ENCODE peak calls at places on chromosomes 3 and 15, in eight cellular contexts. I is endodermal cell, O is thoracic aorta, Y is gastrocnemius medialis, G is RWPE1, V is psoas muscle, T is astrocyte, C is GM23338. X is an unnamed sample.

GRCh38 chr15:84799511-84800187 is 17.5 kb upstream of the ALPK3 start:
- DNase-seq in I (no peak), O (no peak), Y (no peak), G (no peak), V (no peak), T (no peak), C (no peak), X (no peak)

GRCh38 chr15:63189955-63190691 is 717 bp downstream of the RAB8B start:
- DNase-seq in I (peak; percentile 56), O (no peak), Y (no peak), G (no peak), V (no peak), T (no peak), C (no peak), X (no peak)

GRCh38 chr3:78101363-78101762 is 1061.5 kb downstream of the ROBO2 start:
- DNase-seq in I (no peak), O (no peak), Y (no peak), G (no peak), V (no peak), T (peak; percentile 96), C (no peak), X (no peak)

GRCh38 chr15:98823012-98823458 is 174.7 kb downstream of the IGF1R start:
- DNase-seq in I (peak; percentile 89), O (no peak), Y (no peak), G (no peak), V (no peak), T (peak; percentile 90), C (peak; percentile 90), X (no peak)

GRCh38 chr15:74352393-74352910 is 15.0 kb downstream of the CYP11A1 start:
- DNase-seq in I (no peak), O (no peak), Y (no peak), G (no peak), V (no peak), T (no peak), C (peak; percentile 39), X (no peak)

GRCh38 chr15:63169796-63170195 is 12.5 kb upstream of the RPS27L start:
- DNase-seq in I (no peak), O (no peak), Y (peak; percentile 86), G (no peak), V (peak; percentile 27), T (no peak), C (no peak), X (no peak)

GRCh38 chr3:150497956-150498355 is 48.3 kb downstream of the SERP1 start:
- DNase-seq in I (no peak), O (no peak), Y (no peak), G (peak; percentile 36), V (no peak), T (peak; percentile 59), C (no peak), X (no peak)

GRCh38 chr3:39344746-39345344 is 15.3 kb downstream of the CCR8 start:
- DNase-seq in I (no peak), O (no peak), Y (no peak), G (no peak), V (no peak), T (no peak), C (no peak), X (no peak)

GRCh38 chr3:37992271-37993066 is 1.9 kb downstream of the VILL start:
- DNase-seq in I (peak; percentile 72), O (no peak), Y (peak; percentile 8), G (no peak), V (no peak), T (no peak), C (no peak), X (no peak)

GRCh38 chr15:99925661-99926461 is 192.6 kb upstream of the LYSMD4 start:
- DNase-seq in I (peak; percentile 82), O (no peak), Y (peak; percentile 25), G (peak; percentile 67), V (peak; percentile 65), T (peak; percentile 4), C (peak; percentile 65), X (peak; percentile 25)

GRCh38 chr3:62211675-62212429 is 161.5 kb downstream of the FEZF2 start:
- DNase-seq in I (no peak), O (no peak), Y (no peak), G (peak; percentile 2), V (no peak), T (no peak), C (peak; percentile 63), X (no peak)

GRCh38 chr3:3578723-3579122 is 220.5 kb upstream of the LRRN1 start:
- DNase-seq in I (no peak), O (no peak), Y (no peak), G (no peak), V (no peak), T (peak; percentile 10), C (no peak), X (no peak)

GRCh38 chr3:56782900-56783299 is 18.8 kb downstream of the ARHGEF3 start:
- DNase-seq in I (no peak), O (no peak), Y (no peak), G (no peak), V (no peak), T (no peak), C (no peak), X (no peak)

GRCh38 chr3:14125193-14126016 is 553 bp downstream of the TMEM43 start:
- DNase-seq in I (peak; percentile 88), O (no peak), Y (no peak), G (peak; percentile 82), V (peak; percentile 81), T (peak; percentile 91), C (peak; percentile 78), X (no peak)

GRCh38 chr3:104745313-104745712 is 621.4 kb upstream of the ALCAM start:
- DNase-seq in I (no peak), O (no peak), Y (no peak), G (no peak), V (no peak), T (no peak), C (no peak), X (no peak)

GRCh38 chr3:170471149-170471548 is 52.5 kb downstream of the CLDN11 start:
- DNase-seq in I (no peak), O (no peak), Y (no peak), G (no peak), V (no peak), T (no peak), C (no peak), X (no peak)

GRCh38 chr3:129326591-129326990 is 47.9 kb downstream of the HMCES start:
- DNase-seq in I (no peak), O (no peak), Y (no peak), G (no peak), V (no peak), T (no peak), C (no peak), X (no peak)

GRCh38 chr3:112759681-112760080 is 87.0 kb downstream of the CD200R1L start:
- DNase-seq in I (no peak), O (no peak), Y (no peak), G (no peak), V (no peak), T (no peak), C (no peak), X (no peak)

GRCh38 chr15:89177633-89178306 is 43.6 kb downstream of the RLBP1 start:
- DNase-seq in I (peak; percentile 82), O (no peak), Y (peak; percentile 53), G (peak; percentile 55), V (peak; percentile 47), T (peak; percentile 42), C (peak; percentile 87), X (no peak)

GRCh38 chr15:89175617-89176191 is 45.7 kb downstream of the RLBP1 start:
- DNase-seq in I (no peak), O (no peak), Y (peak; percentile 33), G (no peak), V (no peak), T (no peak), C (no peak), X (no peak)

GRCh38 chr15:89178307-89178977 is 42.9 kb downstream of the RLBP1 start:
- DNase-seq in I (no peak), O (no peak), Y (no peak), G (no peak), V (no peak), T (no peak), C (no peak), X (no peak)

GRCh38 chr15:89174476-89174875 is 46.9 kb downstream of the RLBP1 start:
- DNase-seq in I (no peak), O (no peak), Y (no peak), G (no peak), V (no peak), T (no peak), C (no peak), X (no peak)

GRCh38 chr15:89177116-89177515 is 44.3 kb downstream of the RLBP1 start:
- DNase-seq in I (no peak), O (no peak), Y (no peak), G (no peak), V (no peak), T (no peak), C (no peak), X (no peak)
- H3K27ac ChIP-seq in I (no peak overlapping the region), O (peak overlapping the region; percentile 36), Y (peak overlapping the region; percentile 25), G (no peak overlapping the region), V (peak overlapping the region; percentile 13), T (peak overlapping the region; percentile 7), C (no peak overlapping the region), X (peak overlapping the region; percentile 1)

DNA sequence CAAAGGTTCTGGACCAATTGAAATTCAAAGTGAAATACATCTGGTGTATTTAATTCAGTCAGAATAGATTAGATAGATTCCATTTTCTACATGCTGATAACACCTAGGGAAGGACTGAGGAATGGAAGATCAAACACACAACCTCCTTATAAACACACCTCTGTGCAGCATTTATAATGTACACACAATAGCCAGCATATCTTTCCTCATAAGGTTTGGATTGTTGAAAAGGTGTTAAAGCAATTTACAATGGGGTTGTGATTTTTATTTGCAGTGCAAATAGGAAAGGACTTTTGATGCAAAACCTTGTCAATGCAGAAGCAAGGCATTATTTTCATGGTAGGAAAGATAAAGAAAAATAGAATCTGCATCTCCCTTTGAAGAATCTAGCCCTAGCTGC is 448.9 kb upstream of the KCNMB2 start:
- DNase-seq in I (no peak), O (no peak), Y (no peak), G (no peak), V (no peak), T (no peak), C (no peak), X (no peak)
- H3K27ac ChIP-seq in I (no peak overlapping the region), O (no peak overlapping the region), Y (no peak overlapping the region), G (no peak overlapping the region), V (no peak overlapping the region), T (no peak overlapping the region), C (no peak overlapping the region), X (no peak overlapping the region)

GRCh38 chr3:173988912-173989311 is 591.4 kb downstream of the NLGN1 start:
- DNase-seq in I (no peak), O (no peak), Y (no peak), G (no peak), V (no peak), T (no peak), C (no peak), X (no peak)

DNA sequence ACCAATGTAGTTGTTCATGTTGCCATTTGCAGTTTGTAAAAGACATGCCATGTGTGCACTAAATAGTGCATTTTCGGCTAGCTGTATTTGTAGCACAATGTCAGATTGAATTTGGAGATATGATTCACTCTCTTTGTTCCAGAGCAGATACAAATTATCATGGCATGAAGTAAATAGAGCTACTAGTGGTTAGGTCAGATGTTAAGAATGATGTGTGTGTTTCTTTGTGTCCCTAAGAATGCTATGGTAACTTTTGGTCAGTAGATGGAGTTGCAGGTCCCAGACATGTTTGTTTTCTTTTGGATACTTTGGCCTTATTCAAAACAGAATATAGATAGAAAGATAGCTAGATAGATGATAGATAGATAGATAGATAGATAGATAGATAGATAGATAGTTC is 595.8 kb downstream of the NLGN1 start:
- DNase-seq in I (no peak), O (no peak), Y (no peak), G (peak; percentile 8), V (no peak), T (peak; percentile 72), C (peak; percentile 48), X (no peak)
- H3K27ac ChIP-seq in I (no peak overlapping the region), O (no peak overlapping the region), Y (no peak overlapping the region), G (no peak overlapping the region), V (no peak overlapping the region), T (peak overlapping the region; percentile 23), C (no peak overlapping the region), X (no peak overlapping the region)

GRCh38 chr15:65666257-65666656 is 44.5 kb downstream of the SLC24A1 start:
- DNase-seq in I (no peak), O (no peak), Y (no peak), G (no peak), V (no peak), T (peak; percentile 57), C (no peak), X (no peak)
- H3K27ac ChIP-seq in I (no peak overlapping the region), O (no peak overlapping the region), Y (no peak overlapping the region), G (no peak overlapping the region), V (no peak overlapping the region), T (no peak overlapping the region), C (no peak overlapping the region), X (no peak overlapping the region)

X was measured in esophagus squamous epithelium.